ENCODE peak calls at places on chromosome 12, in four cellular contexts. B is heart right ventricle, I is cardiac fibroblast, M is kidney. D is an unnamed sample.

GRCh38 chr12:128818065-128819022 is 5.4 kb downstream of the SLC15A4 start:
- DNase-seq in B (no peak), I (peak), M (no peak), D (peak)

GRCh38 chr12:58387199-58387598 is 445.8 kb downstream of the ATP23 start:
- DNase-seq in B (no peak), I (peak), M (no peak), D (peak)

GRCh38 chr12:122749569-122750332 is 2.9 kb upstream of the DENR start:
- DNase-seq in B (no peak), I (no peak), M (peak), D (no peak)

GRCh38 chr12:5441497-5442236 is 9.8 kb downstream of the NTF3 start:
- DNase-seq in B (no peak), I (no peak), M (no peak), D (peak)

GRCh38 chr12:113115455-113116126 is 20.0 kb downstream of the RASAL1 start:
- DNase-seq in B (no peak), I (no peak), M (peak), D (no peak)

GRCh38 chr12:46303039-46303666 is 34.3 kb upstream of the SLC38A1 start:
- DNase-seq in B (no peak), I (peak), M (no peak), D (peak)

GRCh38 chr12:99170026-99170425 is 477.5 kb upstream of the GARIN6 start:
- DNase-seq in B (no peak), I (no peak), M (no peak), D (no peak)

GRCh38 chr12:112978163-112979081 is at the start of gene OAS2:
- DNase-seq in B (peak), I (peak), M (peak), D (peak)

GRCh38 chr12:65703176-65703575 is 121.1 kb upstream of the HMGA2 start:
- DNase-seq in B (no peak), I (no peak), M (no peak), D (no peak)

GRCh38 chr12:122850695-122851350 is 15.6 kb downstream of the HIP1R start:
- DNase-seq in B (no peak), I (no peak), M (peak), D (no peak)

GRCh38 chr12:124277394-124278222 is 17.3 kb upstream of the RFLNA start:
- DNase-seq in B (no peak), I (no peak), M (no peak), D (no peak)

GRCh38 chr12:76859621-76860020 is 19.2 kb downstream of the CSRP2 start:
- DNase-seq in B (no peak), I (no peak), M (no peak), D (no peak)

GRCh38 chr12:1793426-1794210 is 26.7 kb upstream of the LRTM2 start:
- DNase-seq in B (no peak), I (no peak), M (no peak), D (no peak)

GRCh38 chr12:109835827-109836226 is 2.6 kb upstream of the TRPV4 start:
- DNase-seq in B (no peak), I (no peak), M (no peak), D (no peak)

GRCh38 chr12:52120951-52121847 is 41.7 kb downstream of the SMIM41 start:
- DNase-seq in B (no peak), I (no peak), M (no peak), D (peak)

GRCh38 chr12:15013634-15014169 is 40.9 kb downstream of the PDE6H start:
- DNase-seq in B (no peak), I (no peak), M (no peak), D (no peak)

GRCh38 chr12:93798752-93799151 is 121.6 kb downstream of the CRADD start:
- DNase-seq in B (no peak), I (no peak), M (no peak), D (no peak)

GRCh38 chr12:28866296-28866695 is 282.8 kb upstream of the FAR2 start:
- DNase-seq in B (no peak), I (no peak), M (no peak), D (no peak)

GRCh38 chr12:73769337-73769736 is 768.3 kb upstream of the ATXN7L3B start:
- DNase-seq in B (no peak), I (no peak), M (no peak), D (no peak)

GRCh38 chr12:103518899-103519298 is 23.1 kb upstream of the C12orf42 start:
- DNase-seq in B (no peak), I (no peak), M (no peak), D (no peak)

GRCh38 chr12:125187780-125188741 is 122.8 kb downstream of the AACS start:
- DNase-seq in B (no peak), I (no peak), M (no peak), D (no peak)

GRCh38 chr12:11726659-11727058 is 77.2 kb downstream of the ETV6 start:
- DNase-seq in B (no peak), I (no peak), M (no peak), D (no peak)

GRCh38 chr12:14554281-14555008 is 13.2 kb downstream of the PLBD1 start:
- DNase-seq in B (peak), I (peak), M (peak), D (no peak)

GRCh38 chr12:72201457-72201856 is 70.7 kb upstream of the TRHDE start:
- DNase-seq in B (no peak), I (no peak), M (no peak), D (no peak)

GRCh38 chr12:852864-853263 is 96.6 kb downstream of the RAD52 start:
- DNase-seq in B (no peak), I (no peak), M (no peak), D (no peak)

GRCh38 chr12:23028158-23028802 is 403.3 kb downstream of the ETNK1 start:
- DNase-seq in B (no peak), I (no peak), M (no peak), D (no peak)

GRCh38 chr12:93785262-93786010 is 108.3 kb downstream of the CRADD start:
- DNase-seq in B (no peak), I (peak), M (peak), D (peak)

GRCh38 chr12:68863109-68863770 is 55.3 kb downstream of the MDM2 start:
- DNase-seq in B (no peak), I (no peak), M (no peak), D (no peak)

GRCh38 chr12:103742349-103742784 is 98.7 kb downstream of the NT5DC3 start:
- DNase-seq in B (no peak), I (peak), M (no peak), D (peak)

GRCh38 chr12:103736572-103736971 is 104.5 kb downstream of the NT5DC3 start:
- DNase-seq in B (no peak), I (no peak), M (no peak), D (no peak)

GRCh38 chr12:94575645-94576393 is 74.5 kb downstream of the TMCC3 start:
- DNase-seq in B (no peak), I (no peak), M (no peak), D (no peak)

GRCh38 chr12:17829813-17830212 is 260.2 kb downstream of the RERGL start:
- DNase-seq in B (no peak), I (no peak), M (no peak), D (no peak)

GRCh38 chr12:44589697-44590096 is 286.4 kb downstream of the NELL2 start:
- DNase-seq in B (no peak), I (no peak), M (no peak), D (no peak)

GRCh38 chr12:124827588-124828184 is 36.0 kb downstream of the SCARB1 start:
- DNase-seq in B (no peak), I (no peak), M (no peak), D (no peak)

GRCh38 chr12:52524898-52525591 is 4.9 kb upstream of the KRT5 start:
- DNase-seq in B (no peak), I (no peak), M (no peak), D (no peak)

GRCh38 chr12:110508071-110508586 is 6.0 kb downstream of the RAD9B start:
- DNase-seq in B (no peak), I (no peak), M (no peak), D (no peak)

GRCh38 chr12:24561882-24562760 is 386.8 kb downstream of the BCAT1 start:
- DNase-seq in B (peak), I (peak), M (peak), D (no peak)

GRCh38 chr12:57632369-57632897 is 568 bp downstream of the B4GALNT1 start:
- DNase-seq in B (no peak), I (no peak), M (no peak), D (no peak)

DNA sequence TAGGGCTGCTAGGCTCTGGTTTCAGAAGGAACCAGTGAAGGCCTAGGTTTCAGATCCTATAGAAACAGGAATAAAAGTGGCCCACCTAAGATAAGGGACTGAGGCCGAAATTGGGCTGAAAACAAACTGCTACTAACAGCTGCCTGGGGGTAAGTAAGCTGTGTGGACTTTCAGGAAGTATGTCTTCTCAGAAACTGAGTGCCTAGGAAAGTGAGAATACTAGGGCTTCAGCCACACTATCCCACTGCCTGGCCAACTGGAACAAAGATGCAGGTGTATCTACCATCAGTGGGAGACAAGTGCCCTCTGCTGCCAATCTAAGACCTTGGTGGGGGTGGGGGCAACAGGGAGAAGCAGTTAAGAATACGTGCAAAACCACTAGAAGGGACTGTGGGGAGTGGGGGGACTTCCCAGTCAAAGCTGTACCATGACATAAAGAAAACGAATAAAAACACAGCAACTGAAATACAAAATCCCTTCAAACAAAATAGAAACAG is 82.5 kb downstream of the MED13L start:
- DNase-seq in B (no peak), I (no peak), M (no peak), D (no peak)
- TF ChIP-seq CTCF in B (no peak), I (no peak), M (no peak), D (no peak)

GRCh38 chr12:89529738-89530137 is 3.9 kb upstream of the POC1B start:
- DNase-seq in B (no peak), I (peak), M (no peak), D (peak)
- TF ChIP-seq CTCF in B (peak), I (peak), M (peak), D (peak)

DNA sequence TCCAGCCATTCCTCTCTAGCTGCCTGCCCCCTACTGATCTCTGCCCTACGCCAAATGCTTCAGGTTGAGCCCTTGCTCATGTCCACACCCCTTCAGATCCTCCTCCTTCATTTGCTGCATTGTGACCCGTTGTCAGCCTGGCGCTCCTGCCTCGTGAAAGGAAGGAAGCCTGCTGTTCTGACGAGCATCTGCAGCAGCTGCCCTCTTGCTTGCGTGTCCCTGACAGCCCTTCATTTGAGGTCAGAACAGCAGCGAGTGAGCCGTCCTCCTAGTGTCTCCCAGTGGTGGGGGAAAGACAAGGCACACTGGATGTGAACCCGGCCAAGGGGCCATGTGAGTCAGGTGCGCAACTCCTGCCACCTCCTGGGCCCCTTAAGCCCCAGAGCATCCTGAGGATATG is 3.0 kb upstream of the PIANP start:
- DNase-seq in B (no peak), I (no peak), M (no peak), D (no peak)
- TF ChIP-seq CTCF in B (no peak), I (no peak), M (no peak), D (peak)

GRCh38 chr12:91496337-91496736 is 313.7 kb upstream of the DCN start:
- DNase-seq in B (no peak), I (no peak), M (no peak), D (no peak)

GRCh38 chr12:91493308-91493707 is 310.7 kb upstream of the DCN start:
- DNase-seq in B (no peak), I (no peak), M (no peak), D (no peak)

GRCh38 chr12:91490667-91491309 is 308.2 kb upstream of the DCN start:
- DNase-seq in B (no peak), I (no peak), M (no peak), D (no peak)

GRCh38 chr12:91492648-91493047 is 310.0 kb upstream of the DCN start:
- DNase-seq in B (no peak), I (no peak), M (no peak), D (no peak)
- TF ChIP-seq CTCF in B (no peak), I (no peak), M (no peak), D (no peak)

DNA sequence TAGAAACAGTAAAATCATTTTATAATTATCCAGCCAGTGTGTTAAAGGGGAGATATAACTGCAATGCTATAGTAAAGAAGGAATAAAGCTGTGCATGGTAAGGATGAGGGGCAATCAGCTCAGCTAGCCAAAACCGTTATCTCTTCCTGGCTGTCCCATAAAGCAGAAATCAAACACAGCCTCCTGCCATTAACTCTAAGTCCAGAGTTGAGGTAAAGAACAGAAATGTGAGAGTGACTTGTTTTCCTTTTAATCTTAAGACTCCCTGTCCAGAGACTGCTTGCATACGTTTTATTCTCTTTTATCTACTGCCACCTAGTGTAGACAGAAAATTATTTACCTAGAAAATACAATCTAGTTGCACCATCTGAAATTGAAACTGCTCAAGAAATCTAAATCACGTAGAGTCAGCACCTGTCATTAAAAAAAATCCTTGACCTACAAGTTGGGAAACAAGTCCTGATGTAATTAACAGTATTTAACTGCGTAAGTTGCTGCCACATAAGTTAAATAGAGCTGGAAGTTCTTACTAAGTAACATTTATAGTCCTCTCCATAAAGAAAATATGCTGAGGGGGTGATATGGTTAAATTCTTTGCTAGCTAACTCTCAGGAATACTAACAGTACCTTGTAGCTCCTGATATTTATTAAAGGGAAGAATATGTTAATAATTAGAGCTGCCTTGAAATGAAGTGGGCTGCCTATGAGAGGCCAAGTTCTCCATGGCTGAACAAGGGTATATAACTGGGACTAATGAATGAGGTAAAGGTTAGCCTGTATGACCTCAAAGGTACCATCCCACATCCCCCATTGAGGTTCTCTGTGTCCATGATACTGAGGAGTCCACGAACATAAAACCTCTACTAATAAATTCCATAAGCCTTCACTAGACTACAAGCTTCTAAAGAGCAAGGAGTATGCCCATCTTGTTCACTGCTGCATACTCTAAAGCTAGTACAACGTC is 62.7 kb downstream of the GALNT4 start:
- DNase-seq in B (no peak), I (peak), M (no peak), D (peak)
- TF ChIP-seq CTCF in B (peak), I (peak), M (peak), D (peak)

GRCh38 chr12:60501124-60501729 is 905.4 kb downstream of the SLC16A7 start:
- DNase-seq in B (no peak), I (peak), M (no peak), D (no peak)
- TF ChIP-seq CTCF in B (no peak), I (no peak), M (no peak), D (no peak)